ENCODE peak calls at places on chromosomes 13 and 19, in six cellular contexts. Z is left lung; U is H7; K is activated CD4-positive, alpha-beta memory T cell treated with anti-CD3 and anti-CD28 coated beads for 36 hours; B is iris pigment epithelial cell; G is fibroblast of mammary gland. J is an unnamed sample.

GRCh38 chr19:28940751-28941500 is 272.0 kb downstream of the UQCRFS1 start:
- DNase-seq in Z (no peak), U (no peak), K (no peak), B (peak), G (peak), J (no peak)

GRCh38 chr19:11279505-11280236 is 16.3 kb upstream of the TSPAN16 start:
- DNase-seq in Z (no peak), U (no peak), K (peak), B (no peak), G (no peak), J (peak)

GRCh38 chr19:36245210-36246005 is 30.5 kb downstream of the ZNF146 start:
- DNase-seq in Z (no peak), U (peak), K (no peak), B (no peak), G (no peak), J (no peak)

GRCh38 chr13:71799320-71799719 is 67.7 kb downstream of the DACH1 start:
- DNase-seq in Z (no peak), U (no peak), K (no peak), B (no peak), G (no peak), J (no peak)

GRCh38 chr13:25840261-25840660 is 211.6 kb downstream of the SHISA2 start:
- DNase-seq in Z (no peak), U (no peak), K (no peak), B (peak), G (no peak), J (no peak)

GRCh38 chr13:84491952-84492351 is 609.7 kb upstream of the SLITRK1 start:
- DNase-seq in Z (peak), U (no peak), K (no peak), B (no peak), G (no peak), J (no peak)

GRCh38 chr13:100594731-100595130 is 6.1 kb upstream of the GGACT start:
- DNase-seq in Z (no peak), U (peak), K (no peak), B (no peak), G (no peak), J (no peak)

GRCh38 chr13:40102854-40103253 is 447.4 kb downstream of the COG6 start:
- DNase-seq in Z (peak), U (no peak), K (peak), B (peak), G (peak), J (peak)

GRCh38 chr13:101360525-101360924 is 55.8 kb downstream of the NALCN start:
- DNase-seq in Z (no peak), U (no peak), K (no peak), B (no peak), G (no peak), J (no peak)

GRCh38 chr19:10892256-10892655 is 20.9 kb downstream of the CARM1 start:
- DNase-seq in Z (no peak), U (no peak), K (no peak), B (no peak), G (no peak), J (no peak)

GRCh38 chr13:27338816-27339215 is 68.2 kb downstream of the RASL11A start:
- DNase-seq in Z (no peak), U (peak), K (no peak), B (no peak), G (no peak), J (peak)

GRCh38 chr13:52851153-52851962 is 2.9 kb upstream of the PCDH8 start:
- DNase-seq in Z (peak), U (peak), K (peak), B (peak), G (no peak), J (peak)

GRCh38 chr13:101152184-101152583 is 264.1 kb downstream of the NALCN start:
- DNase-seq in Z (no peak), U (no peak), K (no peak), B (peak), G (no peak), J (no peak)

GRCh38 chr13:99313473-99313872 is 6.3 kb upstream of the GPR183 start:
- DNase-seq in Z (no peak), U (peak), K (peak), B (no peak), G (no peak), J (peak)